ENCODE peak calls at places on chromosomes 1 and 21, in six cellular contexts. J is mammary epithelial cell, D is heart right ventricle, A is lower lobe of right lung, B is body of pancreas, T is OCI-LY7. C is an unnamed sample. For H3K4me1 and H3K36me3, the result is how much of the 10 kb centered on the place peaks cover.

GRCh38 chr1:214380418-214380817 is 99.5 kb downstream of the SMYD2 start:
- DNase-seq in B (no peak), J (no peak), D (no peak), T (no peak), A (no peak), C (no peak)

GRCh38 chr1:24110642-24111263 is 1.2 kb downstream of the MYOM3 start:
- DNase-seq in T (no peak), D (peak), J (no peak), B (no peak), A (peak), C (no peak)

GRCh38 chr1:1359668-1360468 is 1.5 kb upstream of the MXRA8 start:
- DNase-seq in B (no peak), D (peak), J (no peak), A (no peak), T (no peak), C (no peak)

GRCh38 chr1:2920421-2921015 is 100.7 kb upstream of the ACTRT2 start:
- DNase-seq in A (no peak), B (no peak), T (no peak), D (no peak), J (no peak), C (no peak)

GRCh38 chr1:205499789-205500188 is 4.7 kb upstream of the CDK18 start:
- DNase-seq in T (no peak), B (no peak), D (no peak), A (no peak), J (no peak), C (no peak)

GRCh38 chr1:208979776-208980175 is 603.7 kb upstream of the CAMK1G start:
- DNase-seq in J (peak), B (no peak), A (no peak), T (no peak), D (no peak), C (no peak)

GRCh38 chr1:208781391-208782035 is 537.3 kb upstream of the PLXNA2 start:
- DNase-seq in T (no peak), D (no peak), J (no peak), B (no peak), A (no peak), C (no peak)

GRCh38 chr1:84892657-84893618 is at the start of gene LPAR3:
- DNase-seq in B (peak), D (peak), J (peak), A (peak), T (no peak), C (no peak)

GRCh38 chr1:184387871-184388670 is 1.2 kb downstream of the C1orf21 start:
- DNase-seq in T (no peak), B (peak), A (peak), J (peak), D (peak), C (no peak)

GRCh38 chr1:151840421-151840820 is 801 bp upstream of the C2CD4D start:
- DNase-seq in A (no peak), B (no peak), J (no peak), T (no peak), D (no peak), C (no peak)

GRCh38 chr1:210726621-210727020 is 397.9 kb downstream of the HHAT start:
- DNase-seq in J (peak), B (peak), D (peak), A (no peak), T (peak), C (no peak)

GRCh38 chr1:74943046-74943445 is 191.1 kb upstream of the LHX8 start:
- DNase-seq in J (no peak), A (no peak), D (no peak), B (no peak), T (no peak), C (no peak)

GRCh38 chr1:46411601-46412341 is 17.7 kb downstream of the FAAH start:
- DNase-seq in T (no peak), D (no peak), B (no peak), A (no peak), J (no peak), C (no peak)

GRCh38 chr21:43290529-43291346 is 121.9 kb downstream of the CRYAA start:
- DNase-seq in A (peak), J (no peak), B (no peak), D (no peak), T (peak), C (no peak)

GRCh38 chr1:70528591-70529333 is 117.7 kb downstream of the CTH start:
- DNase-seq in T (peak), B (peak), D (peak), A (no peak), J (peak), C (peak)

GRCh38 chr1:3070654-3071506 is 1.9 kb downstream of the PRDM16 start:
- DNase-seq in D (no peak), J (no peak), A (peak), B (peak), T (no peak), C (no peak)

GRCh38 chr1:99808391-99809115 is 41.6 kb upstream of the AGL start:
- DNase-seq in D (peak), J (peak), T (peak), B (no peak), A (no peak), C (peak)

GRCh38 chr1:179870870-179871269 is 6.7 kb downstream of the TOR1AIP2 start:
- DNase-seq in B (no peak), T (no peak), D (no peak), J (no peak), A (no peak), C (no peak)

GRCh38 chr21:29085106-29085752 is 11.8 kb upstream of the CCT8 start:
- DNase-seq in B (no peak), A (no peak), D (no peak), T (no peak), J (no peak), C (no peak)
- H3K4me1 ChIP-seq in B (under half), A (under half), D (under half), T (under half), J (under half), C (under half)

DNA sequence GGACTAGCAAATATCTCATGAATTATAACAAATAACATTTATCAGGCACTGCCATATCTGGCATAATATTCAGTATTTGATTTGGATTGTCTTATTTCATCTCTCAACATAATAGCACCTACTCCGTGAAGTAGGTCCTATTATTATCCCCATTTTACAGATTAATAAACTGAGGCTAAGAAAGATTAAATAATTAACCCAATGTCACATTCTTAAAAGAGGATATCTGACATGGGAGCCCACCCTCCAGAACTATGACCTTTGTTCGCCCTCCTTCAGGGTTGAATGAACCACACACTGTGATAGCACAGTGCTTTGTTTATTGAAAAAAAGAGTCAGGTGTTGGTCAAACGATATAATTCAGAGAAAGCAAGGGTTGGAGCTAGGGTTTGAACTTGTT is 19.4 kb upstream of the MAGI3 start:
- DNase-seq in T (no peak), D (no peak), A (no peak), J (no peak), B (no peak), C (no peak)
- H3K4me3 ChIP-seq in T (no peak), D (no peak), A (no peak), J (no peak), B (no peak), C (no peak)

GRCh38 chr1:12386130-12386529 is 156.3 kb downstream of the VPS13D start:
- DNase-seq in T (peak), B (no peak), D (no peak), J (peak), A (no peak), C (peak)
- H3K36me3 ChIP-seq in T (half or more), B (under half), D (under half), J (under half), A (half or more), C (under half)

DNA sequence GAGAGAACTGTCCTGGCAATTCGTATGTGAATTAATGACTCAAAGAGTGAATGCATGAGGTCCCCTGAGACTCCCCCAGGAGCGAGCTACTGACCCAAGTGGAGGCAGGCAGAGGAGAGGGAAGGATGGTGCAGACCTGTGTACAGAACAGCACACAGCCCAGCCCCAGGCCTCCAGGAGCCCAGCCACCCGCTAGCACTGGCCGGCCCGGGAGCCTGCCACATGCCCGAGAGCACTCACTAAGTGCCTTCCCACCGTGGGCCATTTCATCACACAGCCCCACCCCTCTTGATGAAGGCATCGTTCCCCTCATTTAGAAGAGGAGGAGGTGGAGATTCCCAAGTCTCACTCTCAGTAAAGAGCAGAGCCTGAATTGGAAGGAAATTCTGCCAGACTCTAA is 61.9 kb upstream of the IGSF21 start:
- DNase-seq in A (no peak), B (no peak), T (no peak), D (no peak), J (no peak), C (no peak)
- H3K4me1 ChIP-seq in A (under half), B (under half), T (under half), D (under half), J (under half), C (under half)